ENCODE peak calls at places on chromosomes 1 and 21, in eight cellular contexts. K is cerebellar cortex; O is lower lobe of right lung; U is stimulated activated CD4-positive, alpha-beta T cell treated with anti-CD3 and anti-CD28 coated beads, Interleukin-1b, Interleukin-23, amount 100 ng/mL, for 24 hours; V is left ventricle myocardium inferior; R is mesenchymal stem cell; L is iris pigment epithelial cell; H is RPMI7951. B is an unnamed sample.

GRCh38 chr1:99621340-99621901 is 24.5 kb upstream of the PALMD start:
- DNase-seq in U (no peak), H (no peak), V (no peak), R (no peak), K (peak; percentile 33), L (peak; percentile 8), O (no peak), B (no peak)

GRCh38 chr1:56584910-56585528 is 5.7 kb upstream of the PLPP3 start:
- DNase-seq in U (no peak), R (peak; percentile 74), K (peak; percentile 72), O (no peak), L (peak; percentile 62), V (no peak), H (peak; percentile 68), B (peak; percentile 57)

GRCh38 chr21:45283019-45283610 is 4.6 kb downstream of the POFUT2 start:
- DNase-seq in H (no peak), U (no peak), V (no peak), K (no peak), O (peak; percentile 41), L (no peak), R (no peak), B (no peak)

GRCh38 chr1:93574991-93575390 is 106.6 kb downstream of the BCAR3 start:
- DNase-seq in R (no peak), L (no peak), H (no peak), U (no peak), K (no peak), V (no peak), O (no peak), B (no peak)

GRCh38 chr1:246587032-246587431 is 20.8 kb downstream of the CNST start:
- DNase-seq in O (no peak), L (no peak), R (peak; percentile 33), U (no peak), H (no peak), K (no peak), V (no peak), B (no peak)

GRCh38 chr1:14748977-14749376 is 150.5 kb downstream of the KAZN start:
- DNase-seq in K (no peak), U (no peak), H (no peak), O (no peak), V (no peak), L (no peak), R (no peak), B (no peak)

GRCh38 chr1:18831656-18832055 is 27.8 kb downstream of the TAS1R2 start:
- DNase-seq in V (no peak), R (no peak), U (no peak), K (no peak), H (no peak), L (no peak), O (no peak), B (no peak)

GRCh38 chr1:248627971-248628844 is 6.7 kb downstream of the OR2T11 start:
- DNase-seq in V (no peak), L (no peak), O (no peak), H (no peak), R (no peak), U (no peak), K (no peak), B (no peak)

GRCh38 chr1:192545781-192546521 is 29.6 kb upstream of the RGS1 start:
- DNase-seq in L (peak; percentile 59), V (no peak), K (no peak), O (no peak), H (peak; percentile 51), U (no peak), R (no peak), B (no peak)

GRCh38 chr21:42731264-42732032 is 78.0 kb downstream of the PDE9A start:
- DNase-seq in K (no peak), O (no peak), L (no peak), U (no peak), H (no peak), R (peak; percentile 58), V (no peak), B (no peak)

GRCh38 chr1:59947047-59947938 is 20.7 kb upstream of the CYP2J2 start:
- DNase-seq in K (peak; percentile 73), R (peak; percentile 62), O (peak; percentile 51), V (no peak), H (peak; percentile 58), L (peak; percentile 70), U (no peak), B (peak; percentile 57)

B was measured in ACHN.